ENCODE peak calls at places on chromosomes 5 and 9, in seven cellular contexts. One of them, this sample, is unnamed.

GRCh38 chr5:134577796-134578577 is 52.5 kb downstream of the JADE2 start:
- DNase-seq in AG04449: no peak
- DNase-seq in left lung: peak
- DNase-seq in globus pallidus: peak
- DNase-seq in stimulated activated naive CD4-positive, alpha-beta T cell: peak
- DNase-seq in C1 segment of cervical spinal cord: peak
- DNase-seq in stimulated activated CD4-positive, alpha-beta T cell treated with anti-CD3 and anti-CD28 coated beads, TNF-alpha, amount 100 ng/mL, for 48 hours: peak
- DNase-seq in this sample: no peak

GRCh38 chr9:106035810-106036209 is 341.5 kb downstream of the TMEM38B start:
- DNase-seq in stimulated activated naive CD4-positive, alpha-beta T cell: no peak
- DNase-seq in stimulated activated CD4-positive, alpha-beta T cell treated with anti-CD3 and anti-CD28 coated beads, TNF-alpha, amount 100 ng/mL, for 48 hours: no peak
- DNase-seq in C1 segment of cervical spinal cord: no peak
- DNase-seq in left lung: no peak
- DNase-seq in AG04449: no peak
- DNase-seq in globus pallidus: no peak
- DNase-seq in this sample: no peak

GRCh38 chr5:129481161-129481560 is 21.1 kb downstream of the ADAMTS19 start:
- DNase-seq in left lung: no peak
- DNase-seq in stimulated activated CD4-positive, alpha-beta T cell treated with anti-CD3 and anti-CD28 coated beads, TNF-alpha, amount 100 ng/mL, for 48 hours: no peak
- DNase-seq in AG04449: no peak
- DNase-seq in stimulated activated naive CD4-positive, alpha-beta T cell: no peak
- DNase-seq in globus pallidus: no peak
- DNase-seq in C1 segment of cervical spinal cord: no peak
- DNase-seq in this sample: no peak

GRCh38 chr9:13787234-13787833 is 507.8 kb upstream of the MPDZ start:
- DNase-seq in left lung: no peak
- DNase-seq in C1 segment of cervical spinal cord: no peak
- DNase-seq in stimulated activated CD4-positive, alpha-beta T cell treated with anti-CD3 and anti-CD28 coated beads, TNF-alpha, amount 100 ng/mL, for 48 hours: no peak
- DNase-seq in stimulated activated naive CD4-positive, alpha-beta T cell: no peak
- DNase-seq in globus pallidus: peak
- DNase-seq in AG04449: no peak
- DNase-seq in this sample: no peak

GRCh38 chr5:60522299-60522915 is 177.6 kb downstream of the DEPDC1B start:
- DNase-seq in C1 segment of cervical spinal cord: no peak
- DNase-seq in stimulated activated naive CD4-positive, alpha-beta T cell: no peak
- DNase-seq in globus pallidus: no peak
- DNase-seq in AG04449: no peak
- DNase-seq in left lung: no peak
- DNase-seq in stimulated activated CD4-positive, alpha-beta T cell treated with anti-CD3 and anti-CD28 coated beads, TNF-alpha, amount 100 ng/mL, for 48 hours: no peak
- DNase-seq in this sample: no peak

GRCh38 chr9:91101598-91102168 is 260.0 kb downstream of the AUH start:
- DNase-seq in stimulated activated naive CD4-positive, alpha-beta T cell: peak
- DNase-seq in globus pallidus: no peak
- DNase-seq in C1 segment of cervical spinal cord: no peak
- DNase-seq in AG04449: no peak
- DNase-seq in left lung: no peak
- DNase-seq in stimulated activated CD4-positive, alpha-beta T cell treated with anti-CD3 and anti-CD28 coated beads, TNF-alpha, amount 100 ng/mL, for 48 hours: peak
- DNase-seq in this sample: no peak

GRCh38 chr5:146338774-146339714 is at the start of gene POU4F3:
- DNase-seq in AG04449: no peak
- DNase-seq in stimulated activated CD4-positive, alpha-beta T cell treated with anti-CD3 and anti-CD28 coated beads, TNF-alpha, amount 100 ng/mL, for 48 hours: no peak
- DNase-seq in globus pallidus: no peak
- DNase-seq in C1 segment of cervical spinal cord: no peak
- DNase-seq in stimulated activated naive CD4-positive, alpha-beta T cell: no peak
- DNase-seq in left lung: no peak
- DNase-seq in this sample: no peak

GRCh38 chr5:149358294-149358651 is 427 bp downstream of the PCYOX1L start:
- DNase-seq in stimulated activated naive CD4-positive, alpha-beta T cell: no peak
- DNase-seq in C1 segment of cervical spinal cord: peak
- DNase-seq in AG04449: no peak
- DNase-seq in stimulated activated CD4-positive, alpha-beta T cell treated with anti-CD3 and anti-CD28 coated beads, TNF-alpha, amount 100 ng/mL, for 48 hours: no peak
- DNase-seq in left lung: peak
- DNase-seq in globus pallidus: peak
- DNase-seq in this sample: peak

GRCh38 chr5:39449572-39449971 is 24.8 kb upstream of the DAB2 start:
- DNase-seq in globus pallidus: no peak
- DNase-seq in stimulated activated naive CD4-positive, alpha-beta T cell: no peak
- DNase-seq in C1 segment of cervical spinal cord: no peak
- DNase-seq in stimulated activated CD4-positive, alpha-beta T cell treated with anti-CD3 and anti-CD28 coated beads, TNF-alpha, amount 100 ng/mL, for 48 hours: no peak
- DNase-seq in left lung: no peak
- DNase-seq in AG04449: no peak
- DNase-seq in this sample: no peak

GRCh38 chr5:1185652-1186350 is 15.6 kb upstream of the SLC6A19 start:
- DNase-seq in globus pallidus: no peak
- DNase-seq in stimulated activated naive CD4-positive, alpha-beta T cell: no peak
- DNase-seq in AG04449: no peak
- DNase-seq in stimulated activated CD4-positive, alpha-beta T cell treated with anti-CD3 and anti-CD28 coated beads, TNF-alpha, amount 100 ng/mL, for 48 hours: no peak
- DNase-seq in C1 segment of cervical spinal cord: no peak
- DNase-seq in left lung: peak
- DNase-seq in this sample: no peak

GRCh38 chr9:97548379-97548778 is 46.9 kb downstream of the TMOD1 start:
- DNase-seq in globus pallidus: no peak
- DNase-seq in AG04449: no peak
- DNase-seq in left lung: no peak
- DNase-seq in stimulated activated CD4-positive, alpha-beta T cell treated with anti-CD3 and anti-CD28 coated beads, TNF-alpha, amount 100 ng/mL, for 48 hours: no peak
- DNase-seq in stimulated activated naive CD4-positive, alpha-beta T cell: no peak
- DNase-seq in C1 segment of cervical spinal cord: no peak
- DNase-seq in this sample: no peak

GRCh38 chr9:13719981-13720380 is 440.5 kb upstream of the MPDZ start:
- DNase-seq in globus pallidus: no peak
- DNase-seq in AG04449: no peak
- DNase-seq in left lung: no peak
- DNase-seq in stimulated activated naive CD4-positive, alpha-beta T cell: no peak
- DNase-seq in stimulated activated CD4-positive, alpha-beta T cell treated with anti-CD3 and anti-CD28 coated beads, TNF-alpha, amount 100 ng/mL, for 48 hours: no peak
- DNase-seq in C1 segment of cervical spinal cord: no peak
- DNase-seq in this sample: no peak

GRCh38 chr5:56761486-56761885 is 53.9 kb upstream of the MAP3K1 start:
- DNase-seq in AG04449: no peak
- DNase-seq in globus pallidus: no peak
- DNase-seq in stimulated activated naive CD4-positive, alpha-beta T cell: no peak
- DNase-seq in stimulated activated CD4-positive, alpha-beta T cell treated with anti-CD3 and anti-CD28 coated beads, TNF-alpha, amount 100 ng/mL, for 48 hours: no peak
- DNase-seq in C1 segment of cervical spinal cord: no peak
- DNase-seq in left lung: no peak
- DNase-seq in this sample: no peak

GRCh38 chr5:159133041-159133741 is 33.5 kb upstream of the EBF1 start:
- DNase-seq in stimulated activated naive CD4-positive, alpha-beta T cell: no peak
- DNase-seq in C1 segment of cervical spinal cord: no peak
- DNase-seq in globus pallidus: peak
- DNase-seq in stimulated activated CD4-positive, alpha-beta T cell treated with anti-CD3 and anti-CD28 coated beads, TNF-alpha, amount 100 ng/mL, for 48 hours: no peak
- DNase-seq in left lung: no peak
- DNase-seq in AG04449: peak
- DNase-seq in this sample: peak

GRCh38 chr5:95863383-95863757 is 40.8 kb upstream of the GLRX start:
- DNase-seq in left lung: no peak
- DNase-seq in globus pallidus: peak
- DNase-seq in stimulated activated naive CD4-positive, alpha-beta T cell: no peak
- DNase-seq in stimulated activated CD4-positive, alpha-beta T cell treated with anti-CD3 and anti-CD28 coated beads, TNF-alpha, amount 100 ng/mL, for 48 hours: no peak
- DNase-seq in C1 segment of cervical spinal cord: no peak
- DNase-seq in AG04449: no peak
- DNase-seq in this sample: no peak

GRCh38 chr5:138241688-138242547 is 28.8 kb upstream of the CDC23 start:
- DNase-seq in globus pallidus: no peak
- DNase-seq in AG04449: no peak
- DNase-seq in left lung: no peak
- DNase-seq in C1 segment of cervical spinal cord: no peak
- DNase-seq in stimulated activated naive CD4-positive, alpha-beta T cell: no peak
- DNase-seq in stimulated activated CD4-positive, alpha-beta T cell treated with anti-CD3 and anti-CD28 coated beads, TNF-alpha, amount 100 ng/mL, for 48 hours: no peak
- DNase-seq in this sample: no peak

GRCh38 chr5:139699352-139699751 is 51.2 kb downstream of the CXXC5 start:
- DNase-seq in C1 segment of cervical spinal cord: no peak
- DNase-seq in AG04449: no peak
- DNase-seq in left lung: no peak
- DNase-seq in globus pallidus: no peak
- DNase-seq in stimulated activated naive CD4-positive, alpha-beta T cell: no peak
- DNase-seq in stimulated activated CD4-positive, alpha-beta T cell treated with anti-CD3 and anti-CD28 coated beads, TNF-alpha, amount 100 ng/mL, for 48 hours: no peak
- DNase-seq in this sample: no peak

GRCh38 chr5:97550164-97550563 is 367.1 kb upstream of the RIOK2 start:
- DNase-seq in stimulated activated CD4-positive, alpha-beta T cell treated with anti-CD3 and anti-CD28 coated beads, TNF-alpha, amount 100 ng/mL, for 48 hours: no peak
- DNase-seq in left lung: no peak
- DNase-seq in stimulated activated naive CD4-positive, alpha-beta T cell: no peak
- DNase-seq in C1 segment of cervical spinal cord: no peak
- DNase-seq in globus pallidus: peak
- DNase-seq in AG04449: no peak
- DNase-seq in this sample: no peak

GRCh38 chr5:109234381-109234780 is 175.4 kb downstream of the PJA2 start:
- DNase-seq in left lung: no peak
- DNase-seq in globus pallidus: no peak
- DNase-seq in stimulated activated CD4-positive, alpha-beta T cell treated with anti-CD3 and anti-CD28 coated beads, TNF-alpha, amount 100 ng/mL, for 48 hours: no peak
- DNase-seq in stimulated activated naive CD4-positive, alpha-beta T cell: no peak
- DNase-seq in AG04449: no peak
- DNase-seq in C1 segment of cervical spinal cord: no peak
- DNase-seq in this sample: no peak

GRCh38 chr5:38796000-38796738 is 49.6 kb upstream of the OSMR start:
- DNase-seq in C1 segment of cervical spinal cord: peak
- DNase-seq in AG04449: no peak
- DNase-seq in left lung: no peak
- DNase-seq in stimulated activated CD4-positive, alpha-beta T cell treated with anti-CD3 and anti-CD28 coated beads, TNF-alpha, amount 100 ng/mL, for 48 hours: no peak
- DNase-seq in stimulated activated naive CD4-positive, alpha-beta T cell: no peak
- DNase-seq in globus pallidus: peak
- DNase-seq in this sample: peak

GRCh38 chr9:112433715-112434392 is 52.8 kb upstream of the KIAA1958 start:
- DNase-seq in AG04449: no peak
- DNase-seq in left lung: no peak
- DNase-seq in stimulated activated naive CD4-positive, alpha-beta T cell: no peak
- DNase-seq in C1 segment of cervical spinal cord: no peak
- DNase-seq in globus pallidus: no peak
- DNase-seq in stimulated activated CD4-positive, alpha-beta T cell treated with anti-CD3 and anti-CD28 coated beads, TNF-alpha, amount 100 ng/mL, for 48 hours: no peak
- DNase-seq in this sample: no peak

GRCh38 chr5:109231331-109231730 is 178.4 kb downstream of the PJA2 start:
- DNase-seq in globus pallidus: no peak
- DNase-seq in AG04449: no peak
- DNase-seq in stimulated activated naive CD4-positive, alpha-beta T cell: no peak
- DNase-seq in stimulated activated CD4-positive, alpha-beta T cell treated with anti-CD3 and anti-CD28 coated beads, TNF-alpha, amount 100 ng/mL, for 48 hours: no peak
- DNase-seq in left lung: no peak
- DNase-seq in C1 segment of cervical spinal cord: no peak
- DNase-seq in this sample: no peak